ENCODE peak calls at places on chromosomes 12 and 14, in six cellular contexts. N is GM23248, H is SK-N-SH, L is PC-9, B is MM.1S, E is neural progenitor cell. W is an unnamed sample. For H3F3A, the result is how much of the 10 kb centered on the place peaks cover.

GRCh38 chr14:85471744-85472143 is 58.2 kb upstream of the FLRT2 start:
- DNase-seq in H (peak), L (peak), N (peak), E (no peak), B (no peak), W (peak)

GRCh38 chr14:39145266-39145966 is 24.7 kb downstream of the TRAPPC6B start:
- DNase-seq in L (no peak), N (no peak), E (no peak), H (no peak), B (no peak), W (no peak)

GRCh38 chr14:69081271-69081670 is 71.6 kb downstream of the DCAF5 start:
- DNase-seq in B (no peak), E (no peak), L (no peak), N (no peak), H (no peak), W (no peak)

GRCh38 chr14:77880056-77880455 is 80.1 kb downstream of the ADCK1 start:
- DNase-seq in L (no peak), H (no peak), B (no peak), E (no peak), N (no peak), W (no peak)

GRCh38 chr14:52018970-52019369 is 29.6 kb downstream of the RTRAF start:
- DNase-seq in H (no peak), L (no peak), N (no peak), B (no peak), E (no peak), W (no peak)

GRCh38 chr12:118120579-118121363 is 15.2 kb upstream of the PEBP1 start:
- DNase-seq in N (peak), B (peak), H (peak), L (no peak), E (peak), W (peak)

GRCh38 chr12:50928392-50928791 is 24.0 kb upstream of the HIGD1C start:
- DNase-seq in L (no peak), N (no peak), E (no peak), B (no peak), H (no peak), W (no peak)

GRCh38 chr12:93851245-93851665 is 174.1 kb downstream of the CRADD start:
- DNase-seq in N (no peak), L (no peak), B (no peak), H (no peak), E (no peak), W (no peak)

GRCh38 chr12:11815397-11815796 is 165.9 kb downstream of the ETV6 start:
- DNase-seq in H (no peak), B (no peak), N (no peak), L (no peak), E (no peak), W (peak)

GRCh38 chr14:55929136-55929535 is 189.1 kb upstream of the PELI2 start:
- DNase-seq in L (no peak), H (peak), E (no peak), N (no peak), B (no peak), W (no peak)

GRCh38 chr12:114400925-114401324 is 5.0 kb downstream of the TBX5 start:
- DNase-seq in E (peak), N (peak), B (no peak), L (no peak), H (no peak), W (no peak)

GRCh38 chr12:76883826-76884225 is 5.0 kb upstream of the CSRP2 start:
- DNase-seq in E (no peak), N (peak), B (no peak), L (no peak), H (no peak), W (no peak)

GRCh38 chr12:104358353-104359003 is 54.9 kb downstream of the EID3 start:
- DNase-seq in L (peak), H (peak), N (peak), B (peak), E (peak), W (peak)

GRCh38 chr14:79161576-79161975 is 991.4 kb downstream of the NRXN3 start:
- DNase-seq in B (no peak), L (no peak), E (peak), N (peak), H (no peak), W (no peak)

GRCh38 chr12:50572760-50573159 is 68.0 kb downstream of the DIP2B start:
- DNase-seq in B (no peak), N (peak), E (no peak), L (no peak), H (no peak), W (no peak)

GRCh38 chr12:24127919-24128721 is 178.7 kb upstream of the SOX5 start:
- DNase-seq in B (peak), N (no peak), E (no peak), H (no peak), L (no peak), W (no peak)

GRCh38 chr14:63933701-63934100 is 80.9 kb downstream of the SYNE2 start:
- DNase-seq in L (no peak), N (no peak), E (peak), B (no peak), H (no peak), W (no peak)

GRCh38 chr14:75301666-75302325 is 23.2 kb downstream of the FOS start:
- DNase-seq in E (no peak), L (no peak), B (no peak), H (no peak), N (no peak), W (no peak)

GRCh38 chr12:69052613-69053408 is 119.8 kb upstream of the CPM start:
- DNase-seq in E (no peak), L (peak), N (peak), H (no peak), B (peak), W (peak)

GRCh38 chr12:122473543-122474323 is 27.0 kb downstream of the ZCCHC8 start:
- DNase-seq in L (no peak), N (peak), E (no peak), B (no peak), H (no peak), W (no peak)

GRCh38 chr14:30420489-30420888 is 138.5 kb upstream of the G2E3 start:
- DNase-seq in E (no peak), N (no peak), L (no peak), B (no peak), H (no peak), W (no peak)

GRCh38 chr12:106898001-106898966 is 57.4 kb upstream of the TMEM263 start:
- DNase-seq in B (no peak), L (no peak), H (no peak), E (peak), N (no peak), W (no peak)

GRCh38 chr12:5022030-5022429 is 21.6 kb upstream of the KCNA5 start:
- DNase-seq in L (no peak), N (peak), B (no peak), H (no peak), E (no peak), W (no peak)

GRCh38 chr14:89307409-89307808 is 109.6 kb downstream of the FOXN3 start:
- DNase-seq in H (no peak), E (no peak), N (no peak), B (no peak), L (no peak), W (no peak)

GRCh38 chr14:89309670-89310177 is 107.3 kb downstream of the FOXN3 start:
- DNase-seq in N (no peak), B (no peak), L (no peak), E (no peak), H (no peak), W (no peak)

GRCh38 chr14:89312937-89313336 is 104.1 kb downstream of the FOXN3 start:
- DNase-seq in N (no peak), H (no peak), L (no peak), E (no peak), B (no peak), W (no peak)

GRCh38 chr14:89308232-89308959 is 108.6 kb downstream of the FOXN3 start:
- DNase-seq in N (peak), L (no peak), H (no peak), E (no peak), B (no peak), W (peak)

DNA sequence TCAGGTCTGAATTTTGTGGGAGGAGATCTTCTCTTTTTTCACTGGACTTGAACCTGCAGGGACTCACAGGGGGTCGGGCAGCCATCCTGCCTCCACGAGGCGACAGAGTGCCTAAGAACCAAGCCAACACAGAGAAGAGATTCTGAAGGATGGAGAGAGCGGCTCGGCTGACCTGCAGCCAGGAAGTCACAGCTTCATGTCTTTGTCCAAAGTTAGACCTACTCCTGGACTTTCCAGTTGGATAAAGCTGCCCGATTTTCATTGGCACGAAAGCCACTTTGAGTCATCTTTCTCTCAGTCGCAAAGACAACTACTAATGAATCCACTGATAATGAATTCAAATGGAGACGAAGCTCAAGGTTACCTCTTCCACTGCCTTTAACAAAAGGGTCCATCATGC is 106.8 kb downstream of the FOXN3 start:
- DNase-seq in L (no peak), N (no peak), E (no peak), B (no peak), H (no peak), W (no peak)
- H3F3A ChIP-seq in L (under half), N (under half), E (under half), B (under half), H (under half), W (under half)

DNA sequence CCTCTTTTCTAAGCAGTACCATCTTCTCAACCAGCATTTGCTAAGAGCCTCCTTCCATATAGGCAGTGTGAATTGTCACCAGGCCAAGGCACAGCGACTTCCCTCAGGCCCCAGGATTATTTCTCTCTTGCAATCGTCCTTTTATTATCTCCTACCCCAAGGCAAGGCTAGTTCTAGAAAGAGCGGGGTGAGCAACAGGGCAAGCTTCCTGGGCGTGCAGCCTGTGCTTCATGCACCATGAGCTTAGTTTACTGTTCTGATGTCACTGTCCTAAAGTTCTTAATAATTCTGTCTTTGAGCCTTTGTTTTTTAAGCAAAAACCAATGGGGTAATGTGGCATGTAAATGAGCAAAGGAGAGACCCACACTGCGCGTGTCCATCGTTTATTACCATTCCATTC is 27.9 kb downstream of the DUSP6 start:
- DNase-seq in B (no peak), H (no peak), L (no peak), N (no peak), E (no peak), W (no peak)
- H3F3A ChIP-seq in B (under half), H (under half), L (under half), N (under half), E (under half), W (under half)

DNA sequence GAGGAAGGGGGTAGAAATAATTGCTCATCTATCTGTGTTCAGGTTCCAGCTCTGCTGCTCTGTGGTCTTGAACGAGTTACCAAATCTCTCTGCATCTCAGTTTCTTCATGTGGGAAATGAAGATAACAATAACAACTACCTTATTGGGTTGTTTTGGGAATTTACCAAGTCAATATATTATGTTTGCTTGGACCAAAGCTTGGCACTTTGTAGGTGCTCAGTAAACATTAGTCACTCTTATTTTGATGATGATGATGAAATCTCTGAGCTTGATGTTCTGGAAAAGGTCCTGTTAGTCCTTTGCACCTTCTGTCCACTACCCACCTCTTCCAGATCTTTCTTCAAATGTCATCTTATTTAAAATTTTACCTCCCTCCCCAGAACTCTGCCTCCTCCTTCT is 15.9 kb downstream of the RPH3A start:
- DNase-seq in B (no peak), L (no peak), H (no peak), E (no peak), N (no peak), W (peak)
- H3F3A ChIP-seq in B (under half), L (under half), H (under half), E (under half), N (under half), W (under half)

GRCh38 chr12:6444031-6444430 is 724 bp upstream of the CD27 start:
- DNase-seq in H (no peak), B (no peak), E (no peak), N (no peak), L (no peak), W (no peak)
- H3F3A ChIP-seq in H (under half), B (under half), E (under half), N (under half), L (under half), W (under half)

DNA sequence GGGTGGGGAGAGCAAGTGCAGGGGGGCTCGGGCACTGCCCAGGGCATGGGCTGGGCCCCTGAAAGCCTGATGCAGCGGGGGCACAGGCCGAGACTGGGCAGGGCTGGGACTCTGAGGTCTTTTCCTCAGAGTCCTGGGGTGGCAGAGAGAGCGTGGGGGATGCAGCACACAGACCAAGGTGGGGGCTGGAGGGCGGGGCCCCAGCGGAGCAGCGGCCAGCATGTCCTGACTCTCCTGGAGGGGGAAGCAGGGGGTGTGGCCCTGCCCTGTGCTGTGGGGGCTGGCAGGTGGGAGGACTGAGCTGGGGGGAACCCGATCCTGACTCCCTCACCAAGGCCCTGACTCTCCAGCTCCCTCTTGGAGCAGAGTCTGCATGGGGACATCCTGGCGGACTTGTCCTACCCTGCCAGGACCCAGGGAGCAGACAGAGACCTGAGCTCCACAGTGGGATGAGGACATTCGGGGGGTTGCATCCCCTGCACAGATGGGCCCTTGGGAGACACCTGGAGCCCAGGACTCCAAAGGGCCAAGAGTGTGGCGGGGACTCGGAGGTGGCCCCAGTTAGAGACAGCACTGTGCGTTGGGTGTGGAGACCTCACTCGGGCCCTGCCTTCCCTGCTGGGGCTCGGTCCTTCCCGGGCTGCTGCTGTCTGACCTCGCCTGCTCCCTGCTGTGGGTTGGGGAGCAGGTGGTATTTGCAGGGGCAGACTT is 326.1 kb downstream of the TMEM121 start:
- DNase-seq in E (no peak), B (no peak), H (peak), L (no peak), N (no peak), W (no peak)
- H3F3A ChIP-seq in E (under half), B (under half), H (under half), L (under half), N (under half), W (under half)

GRCh38 chr12:54279632-54280400 is at the start of gene CBX5:
- DNase-seq in H (peak), E (peak), N (peak), L (peak), B (peak), W (peak)
- H3F3A ChIP-seq in H (under half), E (half or more), N (half or more), L (half or more), B (under half), W (under half)

DNA sequence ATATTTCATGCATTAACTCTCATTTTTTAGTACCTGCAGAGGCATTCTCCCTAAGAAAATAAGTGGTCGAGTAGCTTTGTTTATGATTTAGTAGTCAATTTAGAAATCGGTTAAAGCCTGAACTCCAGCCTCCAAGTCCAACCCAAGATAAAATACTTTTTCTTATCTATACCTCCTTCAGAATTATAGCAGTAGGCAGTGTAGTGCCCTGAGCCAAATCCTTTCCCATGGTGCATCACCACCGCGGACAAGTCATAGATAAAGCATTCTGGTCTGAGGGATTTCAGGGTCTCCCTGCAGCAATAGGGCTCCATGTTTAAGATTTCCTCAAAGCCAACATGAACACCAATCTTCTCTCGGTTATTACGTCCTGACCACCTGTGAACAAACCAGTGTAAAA is 30.5 kb downstream of the USP44 start:
- DNase-seq in E (no peak), N (no peak), H (no peak), L (no peak), B (no peak), W (no peak)
- H3F3A ChIP-seq in E (under half), N (under half), H (under half), L (under half), B (under half), W (under half)

GRCh38 chr14:105301103-105301914 is 508 bp upstream of the BRF1 start:
- DNase-seq in N (peak), H (peak), E (peak), L (peak), B (peak), W (peak)
- H3F3A ChIP-seq in N (under half), H (under half), E (under half), L (under half), B (under half), W (under half)

W was measured in PC-3.